ENCODE peak calls at places on chromosome 5, in four cellular contexts. X, L, W and G are unnamed samples.

GRCh38 chr5:38634961-38635369 is 78.5 kb upstream of the LIFR start:
- DNase-seq in W (no peak), X (no peak), L (no peak), G (no peak)

GRCh38 chr5:151937851-151938250 is 13.2 kb upstream of the GLRA1 start:
- DNase-seq in L (no peak), W (no peak), X (no peak), G (no peak)

GRCh38 chr5:671459-672328 is 21.5 kb downstream of the TPPP start:
- DNase-seq in W (no peak), X (no peak), L (peak), G (peak)

GRCh38 chr5:56464935-56465756 is 232.0 kb upstream of the ANKRD55 start:
- DNase-seq in X (no peak), W (no peak), L (no peak), G (no peak)

GRCh38 chr5:89128930-89129625 is 246.1 kb upstream of the MEF2C start:
- DNase-seq in L (no peak), W (no peak), X (no peak), G (no peak)

GRCh38 chr5:9284781-9285307 is 261.0 kb downstream of the SEMA5A start:
- DNase-seq in X (no peak), L (no peak), W (no peak), G (no peak)

GRCh38 chr5:68258531-68258930 is 43.0 kb downstream of the PIK3R1 start:
- DNase-seq in L (no peak), X (no peak), W (no peak), G (no peak)

GRCh38 chr5:137395011-137395755 is 103.9 kb downstream of the SPOCK1 start:
- DNase-seq in L (no peak), X (no peak), W (no peak), G (no peak)

GRCh38 chr5:57176350-57176857 is 2.5 kb downstream of the GPBP1 start:
- DNase-seq in X (no peak), L (peak), W (no peak), G (no peak)

GRCh38 chr5:144126707-144127106 is 43.8 kb downstream of the YIPF5 start:
- DNase-seq in X (no peak), W (no peak), L (no peak), G (no peak)

GRCh38 chr5:15574806-15575205 is 74.8 kb downstream of the FBXL7 start:
- DNase-seq in X (no peak), L (no peak), W (no peak), G (no peak)

GRCh38 chr5:58348996-58349728 is 110.7 kb downstream of the PLK2 start:
- DNase-seq in L (no peak), X (no peak), W (no peak), G (no peak)

GRCh38 chr5:159786901-159787691 is 129.2 kb upstream of the ADRA1B start:
- DNase-seq in L (no peak), W (no peak), X (peak), G (no peak)

GRCh38 chr5:173940269-173940668 is 48.7 kb upstream of the C5orf47 start:
- DNase-seq in L (no peak), W (no peak), X (no peak), G (no peak)

GRCh38 chr5:33400675-33401074 is 40.1 kb upstream of the TARS1 start:
- DNase-seq in W (no peak), X (no peak), L (no peak), G (no peak)

GRCh38 chr5:78746990-78747389 is 98.4 kb upstream of the LHFPL2 start:
- DNase-seq in L (no peak), W (no peak), X (no peak), G (no peak)

GRCh38 chr5:124626053-124626452 is 120.4 kb downstream of the ZNF608 start:
- DNase-seq in W (no peak), X (no peak), L (no peak), G (no peak)

GRCh38 chr5:66741394-66741793 is 145.2 kb downstream of the MAST4 start:
- DNase-seq in L (no peak), X (no peak), W (no peak), G (no peak)

GRCh38 chr5:5192681-5193080 is 52.6 kb downstream of the ADAMTS16 start:
- DNase-seq in X (no peak), W (no peak), L (no peak), G (no peak)

GRCh38 chr5:80076131-80077101 is 41.3 kb downstream of the THBS4 start:
- DNase-seq in L (no peak), W (no peak), X (peak), G (no peak)

GRCh38 chr5:173232499-173233346 is 2.3 kb downstream of the NKX2-5 start:
- DNase-seq in L (no peak), W (no peak), X (no peak), G (no peak)

GRCh38 chr5:59760798-59761348 is 132.7 kb downstream of the PDE4D start:
- DNase-seq in W (no peak), L (peak), X (no peak), G (no peak)

GRCh38 chr5:132961887-132962286 is 1.5 kb downstream of the AFF4 start:
- DNase-seq in W (no peak), X (no peak), L (peak), G (no peak)

GRCh38 chr5:151085517-151086031 is 4.7 kb upstream of the TNIP1 start:
- DNase-seq in L (peak), W (no peak), X (peak), G (peak)

GRCh38 chr5:79849061-79849460 is 142.0 kb downstream of the MTX3 start:
- DNase-seq in X (no peak), W (no peak), L (no peak), G (no peak)

GRCh38 chr5:151570512-151571269 is 20.4 kb downstream of the FAT2 start:
- DNase-seq in L (peak), X (no peak), W (no peak), G (no peak)

GRCh38 chr5:40570408-40571129 is 109.1 kb upstream of the PTGER4 start:
- DNase-seq in X (no peak), W (no peak), L (no peak), G (no peak)

GRCh38 chr5:132439521-132440206 is 50.9 kb downstream of the IRF1 start:
- DNase-seq in W (no peak), L (no peak), X (peak), G (no peak)

GRCh38 chr5:61525573-61526142 is 193.6 kb downstream of the ZSWIM6 start:
- DNase-seq in X (no peak), L (no peak), W (no peak), G (no peak)

DNA sequence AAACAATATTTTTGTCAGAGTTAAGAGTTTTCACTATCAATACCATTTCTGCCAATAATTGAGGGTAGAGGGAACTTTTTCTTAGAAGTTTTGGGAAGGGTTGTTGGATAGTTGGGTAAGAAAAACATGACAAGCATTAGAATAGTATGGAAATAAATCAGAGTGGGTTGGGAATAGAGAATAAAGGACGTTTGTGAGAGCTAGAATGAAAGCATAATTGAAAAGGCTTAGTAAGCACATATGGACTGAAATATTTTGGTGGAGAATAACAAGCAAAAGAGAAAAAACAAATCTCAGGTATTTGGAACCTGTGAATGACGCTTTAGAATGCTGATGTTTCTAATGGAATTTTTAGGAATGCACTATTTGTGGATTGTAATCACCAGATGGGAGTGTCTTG is 262.9 kb upstream of the EDIL3 start:
- DNase-seq in L (no peak), X (no peak), W (no peak), G (no peak)
- H3K27ac ChIP-seq in L (no peak), X (no peak), W (no peak), G (no peak)

DNA sequence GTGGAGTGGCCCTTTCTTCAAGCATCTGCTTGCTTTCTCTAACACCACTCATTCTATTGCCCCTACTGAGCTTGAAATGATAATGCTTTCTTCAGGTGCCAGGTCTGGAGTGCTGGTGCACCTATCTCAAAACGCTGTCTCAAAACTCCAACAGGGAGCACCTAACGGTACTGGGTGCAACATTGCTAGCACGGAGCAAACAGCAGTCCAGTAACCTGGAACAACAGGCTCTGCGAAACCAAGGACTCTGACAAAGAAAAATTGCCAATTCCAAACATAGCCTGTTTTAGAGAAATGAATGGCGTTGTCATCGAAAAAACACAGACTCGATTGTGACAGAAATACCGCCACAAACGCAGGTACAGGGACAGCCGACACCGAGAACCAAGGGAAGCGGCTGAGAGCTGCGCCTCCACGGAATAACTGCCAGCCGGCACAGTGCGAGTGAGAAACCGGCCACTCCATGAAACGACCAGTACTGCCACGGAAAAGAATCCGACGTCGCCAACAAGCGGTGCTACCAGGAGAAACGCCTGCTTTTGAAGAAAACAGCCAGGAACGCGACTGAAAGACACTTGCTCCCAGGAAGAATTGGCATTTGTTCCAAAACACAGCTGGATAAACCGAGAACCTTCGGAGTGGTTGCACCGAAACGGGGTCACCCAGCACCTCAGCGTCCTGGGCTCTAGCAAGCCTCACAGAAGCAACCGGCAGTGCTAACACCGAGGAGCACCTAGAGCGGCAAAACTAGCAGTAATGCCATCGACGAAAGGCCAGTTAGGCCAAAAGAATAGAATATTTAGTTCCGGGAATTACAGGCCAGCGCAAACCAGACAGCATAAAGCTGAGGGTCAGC is 3.0 kb downstream of the ANXA2R start:
- DNase-seq in X (no peak), W (no peak), L (peak), G (peak)
- H3K4me3 ChIP-seq in X (peak), W (peak), L (peak), G (peak)

DNA sequence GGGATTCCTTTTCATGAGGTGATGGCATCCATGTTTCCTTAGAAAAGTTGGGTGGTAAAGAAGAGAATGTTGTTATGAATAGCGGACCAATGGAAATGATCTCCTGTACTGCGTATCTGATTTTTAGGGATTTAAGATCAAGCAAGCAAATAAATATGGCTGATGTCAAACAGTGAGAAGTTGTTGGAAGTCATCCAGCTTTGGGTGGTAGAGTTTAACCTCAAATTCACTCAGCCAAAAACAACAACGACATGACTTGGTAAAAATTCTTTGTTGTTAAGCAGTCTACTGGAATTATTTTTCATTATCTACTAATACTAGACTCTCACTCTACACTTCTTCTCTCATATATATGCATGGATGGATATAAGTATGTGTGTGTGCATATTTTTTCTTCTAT is 426.5 kb downstream of the CTNND2 start:
- DNase-seq in L (no peak), W (no peak), X (no peak), G (no peak)
- H3K27ac ChIP-seq in L (no peak), W (no peak), X (no peak), G (no peak)

GRCh38 chr5:135031813-135032612 is 2.0 kb downstream of the PITX1 start:
- DNase-seq in X (no peak), W (no peak), L (peak), G (no peak)
- H3K4me3 ChIP-seq in X (no peak), W (peak), L (peak), G (no peak)

GRCh38 chr5:142263346-142263745 is 61.5 kb downstream of the SPRY4 start:
- DNase-seq in X (no peak), L (no peak), W (no peak), G (no peak)
- H3K27ac ChIP-seq in X (no peak), L (no peak), W (no peak), G (no peak)